ENCODE peak calls at places on chromosome 21, in five cellular contexts. Y is uterus, L is tibial nerve, N is testis, E is spleen. B is an unnamed sample.

GRCh38 chr21:44949161-44950015 is 9.6 kb downstream of the SLX9 start:
- DNase-seq in L (peak; percentile 83), E (peak; percentile 96), Y (peak; percentile 90), N (peak; percentile 88), B (peak; percentile 94)

GRCh38 chr21:41240040-41240439 is 72.1 kb downstream of the BACE2 start:
- DNase-seq in N (no peak), E (no peak), L (no peak), Y (no peak), B (no peak)

GRCh38 chr21:16071082-16071481 is 341.3 kb downstream of the USP25 start:
- DNase-seq in E (no peak), N (peak; percentile 19), L (no peak), Y (peak; percentile 62), B (peak; percentile 63)

GRCh38 chr21:32212116-32212515 is 66.7 kb downstream of the MIS18A start:
- DNase-seq in E (no peak), L (no peak), Y (no peak), N (no peak), B (no peak)

GRCh38 chr21:46650476-46651098 is 15.1 kb downstream of the PRMT2 start:
- DNase-seq in Y (no peak), N (peak; percentile 78), E (no peak), L (no peak), B (no peak)

GRCh38 chr21:42154237-42155044 is 64.5 kb upstream of the ABCG1 start:
- DNase-seq in N (no peak), Y (no peak), L (no peak), E (no peak), B (no peak)

GRCh38 chr21:24123785-24124184 is 1483.5 kb downstream of the MRPL39 start:
- DNase-seq in Y (no peak), N (no peak), L (no peak), E (no peak), B (no peak)

GRCh38 chr21:19065164-19065563 is 661.6 kb upstream of the TMPRSS15 start:
- DNase-seq in N (no peak), L (no peak), E (no peak), Y (no peak), B (no peak)

GRCh38 chr21:37915941-37916794 is at the start of gene KCNJ6:
- DNase-seq in E (no peak), L (no peak), Y (no peak), N (peak; percentile 60), B (no peak)

GRCh38 chr21:36175771-36176565 is 19.3 kb downstream of the DOP1B start:
- DNase-seq in E (no peak), N (no peak), Y (no peak), L (no peak), B (no peak)

GRCh38 chr21:42621166-42621827 is 32.1 kb upstream of the PDE9A start:
- DNase-seq in Y (peak; percentile 16), E (peak; percentile 51), L (no peak), N (no peak), B (no peak)

GRCh38 chr21:37808261-37808660 is 108.0 kb downstream of the KCNJ6 start:
- DNase-seq in Y (no peak), N (no peak), E (no peak), L (no peak), B (no peak)

GRCh38 chr21:41597227-41597626 is 89.3 kb upstream of the TMPRSS2 start:
- DNase-seq in N (no peak), E (no peak), L (no peak), Y (no peak), B (no peak)

GRCh38 chr21:45404726-45405270 is at the start of gene COL18A1:
- DNase-seq in E (peak; percentile 80), Y (peak; percentile 72), N (peak; percentile 60), L (no peak), B (peak; percentile 85)

GRCh38 chr21:42533306-42533962 is 19.8 kb downstream of the SLC37A1 start:
- DNase-seq in L (no peak), Y (no peak), N (no peak), E (no peak), B (peak; percentile 47)

GRCh38 chr21:45763506-45763905 is 120.0 kb downstream of the PCBP3 start:
- DNase-seq in L (no peak), Y (no peak), N (no peak), E (no peak), B (no peak)

GRCh38 chr21:44761747-44762208 is 39.8 kb downstream of the UBE2G2 start:
- DNase-seq in E (peak; percentile 70), Y (no peak), N (no peak), L (no peak), B (no peak)

DNA sequence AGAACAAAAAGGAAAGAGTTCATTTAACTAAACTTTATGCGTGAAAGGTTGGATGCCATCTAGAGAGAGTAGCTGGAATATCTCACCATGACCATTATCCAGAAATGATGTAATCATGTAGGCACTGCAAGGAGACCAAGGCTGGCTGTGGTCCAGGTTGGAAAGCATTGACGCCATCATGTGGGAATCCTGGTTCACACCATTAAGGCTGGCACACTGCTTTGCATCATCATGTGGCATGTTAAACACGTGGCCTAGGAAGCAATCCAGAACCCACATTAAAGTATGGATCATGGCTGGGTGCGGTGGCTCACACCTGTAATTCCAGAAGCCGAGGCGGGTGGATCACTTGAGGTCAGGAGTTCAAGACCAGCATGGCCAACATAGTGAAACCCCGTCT is 4.3 kb downstream of the ADAMTS1 start:
- DNase-seq in E (no peak), L (peak; percentile 30), Y (peak; percentile 69), N (no peak), B (peak; percentile 84)
- H3K4me1 ChIP-seq in E (peaks cover 35% of the 10 kb centered on the region), L (peaks cover 55% of the 10 kb centered on the region), Y (peaks cover 5% of the 10 kb centered on the region), N (peaks cover 4% of the 10 kb centered on the region), B (no peaks in the 10 kb centered on the region)

GRCh38 chr21:33348728-33349127 is 24.0 kb downstream of the IFNAR1 start:
- DNase-seq in E (no peak), N (no peak), Y (no peak), L (no peak), B (no peak)
- TF ChIP-seq POLR2A in E (no peak), N (no peak), Y (no peak), L (no peak), B (no peak)

GRCh38 chr21:29077651-29078090 is 4.2 kb upstream of the CCT8 start:
- DNase-seq in Y (no peak), N (peak; percentile 75), L (no peak), E (no peak), B (no peak)
- H3K4me1 ChIP-seq in Y (no peaks in the 10 kb centered on the region), N (peaks cover 26% of the 10 kb centered on the region), L (peaks cover 16% of the 10 kb centered on the region), E (peaks cover 35% of the 10 kb centered on the region), B (peaks cover 6% of the 10 kb centered on the region)

GRCh38 chr21:39347537-39347936 is 1.4 kb downstream of the HMGN1 start:
- DNase-seq in N (no peak), Y (no peak), E (no peak), L (no peak), B (no peak)

GRCh38 chr21:39348040-39348354 is 891 bp downstream of the HMGN1 start:
- DNase-seq in E (no peak), N (no peak), Y (no peak), L (no peak), B (no peak)

GRCh38 chr21:39346671-39347327 is 2.1 kb downstream of the HMGN1 start:
- DNase-seq in L (no peak), N (no peak), E (no peak), Y (no peak), B (no peak)

GRCh38 chr21:39344848-39345247 is 4.0 kb downstream of the HMGN1 start:
- DNase-seq in N (no peak), L (no peak), E (no peak), Y (no peak), B (no peak)

GRCh38 chr21:39345440-39345839 is 3.4 kb downstream of the HMGN1 start:
- DNase-seq in E (no peak), Y (no peak), N (no peak), L (no peak), B (no peak)
- TF ChIP-seq POLR2A in E (no peak), Y (no peak), N (no peak), L (no peak), B (no peak)

GRCh38 chr21:34881421-34881820 is 167.7 kb downstream of the RUNX1 start:
- DNase-seq in L (no peak), N (no peak), Y (no peak), E (no peak), B (no peak)
- H3K4me1 ChIP-seq in L (peaks cover 49% of the 10 kb centered on the region), N (no peaks in the 10 kb centered on the region), Y (peaks cover 3% of the 10 kb centered on the region), E (peaks cover 37% of the 10 kb centered on the region), B (peaks cover 11% of the 10 kb centered on the region)

GRCh38 chr21:25573409-25574206 is 33.7 kb downstream of the MRPL39 start:
- DNase-seq in Y (no peak), N (no peak), L (no peak), E (no peak), B (no peak)
- TF ChIP-seq POLR2A in Y (no peak), N (no peak), L (no peak), E (no peak), B (no peak)